ENCODE peak calls at places on chromosomes 3 and 15, in four cellular contexts. One of them, this sample, is unnamed.
A peak's percentile ranks its signal among the peaks of the same experiment; 100 is the strongest.

GRCh38 chr3:61877359-61877770 is 316.0 kb downstream of the PTPRG start:
- DNase-seq in GM04504: no peak
- DNase-seq in A172: no peak
- DNase-seq in stimulated activated naive CD4-positive, alpha-beta T cell: no peak
- DNase-seq in this sample: peak; percentile 31

GRCh38 chr15:70792171-70792573 is 28.8 kb upstream of the UACA start:
- DNase-seq in GM04504: peak; percentile 59
- DNase-seq in A172: peak; percentile 79
- DNase-seq in stimulated activated naive CD4-positive, alpha-beta T cell: no peak
- DNase-seq in this sample: peak; percentile 89

GRCh38 chr3:20747736-20748135 is 561.7 kb upstream of the SGO1 start:
- DNase-seq in A172: no peak
- DNase-seq in GM04504: peak; percentile 13
- DNase-seq in stimulated activated naive CD4-positive, alpha-beta T cell: no peak
- DNase-seq in this sample: no peak

GRCh38 chr3:45890405-45890804 is 4.1 kb downstream of the CCR9 start:
- DNase-seq in GM04504: no peak
- DNase-seq in stimulated activated naive CD4-positive, alpha-beta T cell: peak; percentile 26
- DNase-seq in A172: peak; percentile 4
- DNase-seq in this sample: no peak

GRCh38 chr3:188578579-188579363 is 424.8 kb downstream of the LPP start:
- DNase-seq in GM04504: peak; percentile 78
- DNase-seq in A172: peak; percentile 36
- DNase-seq in stimulated activated naive CD4-positive, alpha-beta T cell: no peak
- DNase-seq in this sample: peak; percentile 40

GRCh38 chr15:37117030-37117429 is 16.7 kb upstream of the MEIS2 start:
- DNase-seq in A172: no peak
- DNase-seq in stimulated activated naive CD4-positive, alpha-beta T cell: no peak
- DNase-seq in GM04504: no peak
- DNase-seq in this sample: no peak

GRCh38 chr3:192843742-192844350 is 73.8 kb downstream of the MB21D2 start:
- DNase-seq in A172: no peak
- DNase-seq in GM04504: no peak
- DNase-seq in stimulated activated naive CD4-positive, alpha-beta T cell: no peak
- DNase-seq in this sample: no peak

GRCh38 chr3:185709241-185709955 is 115.4 kb downstream of the IGF2BP2 start:
- DNase-seq in stimulated activated naive CD4-positive, alpha-beta T cell: no peak
- DNase-seq in GM04504: no peak
- DNase-seq in A172: no peak
- DNase-seq in this sample: no peak

GRCh38 chr3:130800829-130801228 is 54.2 kb upstream of the PIK3R4 start:
- DNase-seq in GM04504: no peak
- DNase-seq in A172: peak; percentile 41
- DNase-seq in stimulated activated naive CD4-positive, alpha-beta T cell: no peak
- DNase-seq in this sample: no peak

GRCh38 chr3:104916971-104917370 is 449.7 kb upstream of the ALCAM start:
- DNase-seq in GM04504: no peak
- DNase-seq in A172: no peak
- DNase-seq in stimulated activated naive CD4-positive, alpha-beta T cell: no peak
- DNase-seq in this sample: no peak

GRCh38 chr3:46660543-46661523 is 32.6 kb downstream of the ALS2CL start:
- DNase-seq in GM04504: no peak
- DNase-seq in stimulated activated naive CD4-positive, alpha-beta T cell: no peak
- DNase-seq in A172: no peak
- DNase-seq in this sample: no peak

GRCh38 chr3:158768361-158768787 is 33.5 kb upstream of the MFSD1 start:
- DNase-seq in stimulated activated naive CD4-positive, alpha-beta T cell: no peak
- DNase-seq in GM04504: no peak
- DNase-seq in A172: peak; percentile 23
- DNase-seq in this sample: peak; percentile 18

GRCh38 chr3:14552717-14553116 is 12.6 kb upstream of the GRIP2 start:
- DNase-seq in GM04504: no peak
- DNase-seq in stimulated activated naive CD4-positive, alpha-beta T cell: no peak
- DNase-seq in A172: no peak
- DNase-seq in this sample: no peak

GRCh38 chr3:150409527-150410310 is 1.6 kb downstream of the TSC22D2 start:
- DNase-seq in stimulated activated naive CD4-positive, alpha-beta T cell: peak; percentile 56
- DNase-seq in GM04504: no peak
- DNase-seq in A172: peak; percentile 41
- DNase-seq in this sample: peak; percentile 52

GRCh38 chr15:33852570-33852969 is 115.7 kb upstream of the CHRM5 start:
- DNase-seq in stimulated activated naive CD4-positive, alpha-beta T cell: no peak
- DNase-seq in A172: peak; percentile 84
- DNase-seq in GM04504: peak; percentile 43
- DNase-seq in this sample: no peak

GRCh38 chr3:89303721-89304120 is 196.3 kb downstream of the EPHA3 start:
- DNase-seq in GM04504: no peak
- DNase-seq in A172: no peak
- DNase-seq in stimulated activated naive CD4-positive, alpha-beta T cell: no peak
- DNase-seq in this sample: no peak

GRCh38 chr15:34271493-34271892 is 46.7 kb downstream of the EMC4 start:
- DNase-seq in stimulated activated naive CD4-positive, alpha-beta T cell: no peak
- DNase-seq in GM04504: peak; percentile 62
- DNase-seq in A172: peak; percentile 64
- DNase-seq in this sample: no peak

GRCh38 chr3:194974468-194975135 is 288.9 kb downstream of the FAM43A start:
- DNase-seq in A172: no peak
- DNase-seq in stimulated activated naive CD4-positive, alpha-beta T cell: no peak
- DNase-seq in GM04504: no peak
- DNase-seq in this sample: no peak

GRCh38 chr15:62986948-62987347 is 55.6 kb upstream of the TPM1 start:
- DNase-seq in GM04504: no peak
- DNase-seq in A172: no peak
- DNase-seq in stimulated activated naive CD4-positive, alpha-beta T cell: no peak
- DNase-seq in this sample: no peak

GRCh38 chr3:193828477-193828876 is 235.5 kb downstream of the OPA1 start:
- DNase-seq in GM04504: no peak
- DNase-seq in stimulated activated naive CD4-positive, alpha-beta T cell: no peak
- DNase-seq in A172: no peak
- DNase-seq in this sample: no peak

GRCh38 chr15:55234104-55234799 is 37.5 kb upstream of the RSL24D1 start:
- DNase-seq in A172: no peak
- DNase-seq in GM04504: no peak
- DNase-seq in stimulated activated naive CD4-positive, alpha-beta T cell: no peak
- DNase-seq in this sample: no peak

GRCh38 chr15:77630956-77631789 is 1.5 kb downstream of the LINGO1 start:
- DNase-seq in A172: no peak
- DNase-seq in GM04504: no peak
- DNase-seq in stimulated activated naive CD4-positive, alpha-beta T cell: no peak
- DNase-seq in this sample: peak; percentile 36

GRCh38 chr15:89321521-89322410 is 12.9 kb downstream of the POLG start:
- DNase-seq in GM04504: no peak
- DNase-seq in stimulated activated naive CD4-positive, alpha-beta T cell: no peak
- DNase-seq in A172: no peak
- DNase-seq in this sample: no peak

GRCh38 chr3:138935864-138936762 is 10.8 kb downstream of the FOXL2 start:
- DNase-seq in A172: peak; percentile 48
- DNase-seq in GM04504: peak; percentile 48
- DNase-seq in stimulated activated naive CD4-positive, alpha-beta T cell: peak; percentile 48
- DNase-seq in this sample: peak; percentile 62

GRCh38 chr3:107598926-107599754 is 76.4 kb downstream of the BBX start:
- DNase-seq in GM04504: no peak
- DNase-seq in stimulated activated naive CD4-positive, alpha-beta T cell: peak; percentile 20
- DNase-seq in A172: peak; percentile 43
- DNase-seq in this sample: peak; percentile 77

GRCh38 chr3:154886437-154886836 is 193.7 kb upstream of the MME start:
- DNase-seq in stimulated activated naive CD4-positive, alpha-beta T cell: no peak
- DNase-seq in GM04504: peak; percentile 99
- DNase-seq in A172: peak; percentile 99
- DNase-seq in this sample: no peak

GRCh38 chr3:64084640-64085039 is 61.3 kb upstream of the PSMD6 start:
- DNase-seq in stimulated activated naive CD4-positive, alpha-beta T cell: no peak
- DNase-seq in A172: peak; percentile 93
- DNase-seq in GM04504: no peak
- DNase-seq in this sample: peak; percentile 97

GRCh38 chr3:43194069-43194468 is 88.2 kb upstream of the POMGNT2 start:
- DNase-seq in A172: no peak
- DNase-seq in stimulated activated naive CD4-positive, alpha-beta T cell: no peak
- DNase-seq in GM04504: no peak
- DNase-seq in this sample: no peak

GRCh38 chr3:126911162-126912026 is 71.5 kb upstream of the PLXNA1 start:
- DNase-seq in A172: peak; percentile 100
- DNase-seq in GM04504: peak; percentile 90
- DNase-seq in stimulated activated naive CD4-positive, alpha-beta T cell: no peak
- DNase-seq in this sample: peak; percentile 70

GRCh38 chr3:153641321-153641720 is 479.3 kb downstream of the RAP2B start:
- DNase-seq in GM04504: no peak
- DNase-seq in A172: no peak
- DNase-seq in stimulated activated naive CD4-positive, alpha-beta T cell: no peak
- DNase-seq in this sample: no peak

GRCh38 chr15:100131321-100132224 is 210.2 kb downstream of the ADAMTS17 start:
- DNase-seq in stimulated activated naive CD4-positive, alpha-beta T cell: no peak
- DNase-seq in GM04504: no peak
- DNase-seq in A172: no peak
- DNase-seq in this sample: no peak

GRCh38 chr3:152190636-152191183 is 78.0 kb upstream of the MBNL1 start:
- DNase-seq in GM04504: no peak
- DNase-seq in A172: no peak
- DNase-seq in stimulated activated naive CD4-positive, alpha-beta T cell: no peak
- DNase-seq in this sample: no peak

GRCh38 chr3:31531465-31531991 is 1.2 kb upstream of the STT3B start:
- DNase-seq in A172: no peak
- DNase-seq in stimulated activated naive CD4-positive, alpha-beta T cell: no peak
- DNase-seq in GM04504: no peak
- DNase-seq in this sample: no peak

This sample was measured in ACHN.